ENCODE peak calls at places on chromosomes 7 and 10, in six cellular contexts. W is RWPE2; R is A549; X is HFF-Myc; F is right lobe of liver; C is CD4-positive, CD25-positive, alpha-beta regulatory T cell. I is an unnamed sample.

GRCh38 chr10:119319161-119319919 is 112.0 kb downstream of the GRK5 start:
- DNase-seq in C (no peak), X (no peak), W (no peak), R (peak), F (no peak), I (no peak)

GRCh38 chr10:105188737-105189463 is 547.8 kb downstream of the SORCS3 start:
- DNase-seq in F (no peak), C (no peak), R (peak), X (no peak), W (peak), I (peak)

GRCh38 chr7:107387573-107388219 is 82.2 kb upstream of the GPR22 start:
- DNase-seq in C (no peak), X (peak), R (no peak), W (no peak), F (no peak), I (peak)

GRCh38 chr7:127135871-127136485 is 116.8 kb downstream of the GRM8 start:
- DNase-seq in F (no peak), X (no peak), R (no peak), C (no peak), W (no peak), I (no peak)

GRCh38 chr10:1373287-1373686 is 317.1 kb downstream of the WDR37 start:
- DNase-seq in W (no peak), F (no peak), X (no peak), C (no peak), R (no peak), I (no peak)

GRCh38 chr7:149642579-149642978 is 130.8 kb downstream of the ZNF467 start:
- DNase-seq in R (no peak), X (no peak), W (no peak), C (no peak), F (no peak), I (no peak)

GRCh38 chr7:50641442-50642405 is 76.5 kb upstream of the DDC start:
- DNase-seq in C (no peak), W (no peak), X (no peak), R (no peak), F (no peak), I (no peak)

GRCh38 chr10:51074238-51075028 is at the start of gene PRKG1:
- DNase-seq in C (no peak), R (peak), W (peak), X (peak), F (peak), I (peak)

GRCh38 chr7:79786187-79786586 is 332.7 kb upstream of the MAGI2 start:
- DNase-seq in X (no peak), W (no peak), C (no peak), F (no peak), R (no peak), I (no peak)

GRCh38 chr10:15743443-15743842 is 23.7 kb upstream of the ITGA8 start:
- DNase-seq in X (no peak), C (no peak), F (no peak), W (no peak), R (no peak), I (no peak)

GRCh38 chr7:97013025-97013424 is 7.7 kb downstream of the DLX6 start:
- DNase-seq in W (no peak), F (no peak), R (no peak), X (no peak), C (no peak), I (no peak)

GRCh38 chr7:97011536-97012292 is 6.4 kb downstream of the DLX6 start:
- DNase-seq in X (no peak), F (no peak), W (no peak), C (no peak), R (no peak), I (no peak)

GRCh38 chr7:97013555-97013954 is 8.2 kb downstream of the DLX6 start:
- DNase-seq in C (no peak), R (no peak), W (no peak), F (no peak), X (no peak), I (no peak)

GRCh38 chr7:97011104-97011503 is 5.8 kb downstream of the DLX6 start:
- DNase-seq in C (no peak), W (no peak), F (no peak), X (no peak), R (no peak), I (no peak)

DNA sequence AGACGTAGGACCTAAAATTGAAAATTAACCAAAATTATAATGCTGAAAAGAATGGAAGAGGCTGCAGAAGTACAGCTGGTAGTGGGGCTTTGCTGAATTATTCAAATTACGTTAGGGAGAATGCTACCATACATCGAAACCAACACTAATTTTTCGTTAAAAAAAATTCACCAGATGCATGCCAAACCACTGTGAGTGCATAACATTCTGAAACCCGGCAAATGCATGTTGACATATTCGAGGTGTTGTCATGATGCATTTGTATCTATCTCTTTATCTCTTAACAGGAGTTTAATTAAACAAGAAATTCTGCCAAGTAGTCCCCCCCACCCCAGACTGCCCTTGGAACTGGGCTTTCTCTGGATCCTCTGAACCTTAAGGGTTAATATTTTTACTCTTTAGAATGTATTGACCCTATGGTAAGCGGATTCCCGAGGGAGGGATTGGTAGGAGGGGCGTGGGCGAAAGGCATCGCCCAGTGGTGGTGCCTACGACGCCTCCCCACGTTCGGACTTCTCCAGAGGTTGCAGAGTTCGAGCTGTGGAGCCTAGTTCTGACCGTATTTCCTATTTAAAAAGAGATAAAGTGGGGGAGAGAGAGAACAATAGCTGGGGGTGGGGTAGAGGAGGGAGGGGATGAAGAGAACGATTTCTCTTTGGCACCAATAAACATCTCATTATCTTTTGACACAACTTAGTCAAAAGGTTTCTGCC is 7.1 kb downstream of the DLX6 start:
- DNase-seq in X (no peak), F (no peak), W (no peak), R (no peak), C (no peak), I (no peak)
- H3K4me3 ChIP-seq in X (no peak), F (no peak), W (no peak), R (no peak), C (no peak), I (no peak)

GRCh38 chr7:135207739-135208416 is 3.4 kb downstream of the WDR91 start:
- DNase-seq in F (no peak), X (no peak), C (no peak), W (no peak), R (no peak), I (no peak)
- H3K4me3 ChIP-seq in F (no peak), X (no peak), C (no peak), W (no peak), R (no peak), I (no peak)

DNA sequence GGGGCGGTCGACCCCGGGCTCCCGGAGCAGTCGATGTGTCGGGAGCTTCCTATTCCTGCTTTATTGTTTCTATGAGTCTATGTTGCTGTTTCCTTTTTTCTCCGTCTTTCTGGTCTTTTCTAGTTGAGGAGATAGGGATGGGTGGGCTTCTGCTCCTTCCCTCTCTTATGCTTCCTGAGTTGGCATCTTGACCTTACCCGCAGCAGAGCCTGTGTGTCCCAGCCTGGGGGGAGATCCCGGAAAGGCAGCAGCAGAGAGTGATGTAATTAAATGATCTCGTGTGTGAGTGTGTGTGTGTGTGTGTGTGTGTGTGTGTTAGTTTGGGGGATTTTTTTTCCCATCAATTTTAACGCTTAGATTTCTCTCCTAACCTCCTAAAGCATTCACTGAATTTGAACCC is 501 bp upstream of the SORCS1 start:
- DNase-seq in F (no peak), C (no peak), W (no peak), R (no peak), X (no peak), I (no peak)
- H3K4me3 ChIP-seq in F (no peak), C (no peak), W (no peak), R (no peak), X (no peak), I (no peak)

DNA sequence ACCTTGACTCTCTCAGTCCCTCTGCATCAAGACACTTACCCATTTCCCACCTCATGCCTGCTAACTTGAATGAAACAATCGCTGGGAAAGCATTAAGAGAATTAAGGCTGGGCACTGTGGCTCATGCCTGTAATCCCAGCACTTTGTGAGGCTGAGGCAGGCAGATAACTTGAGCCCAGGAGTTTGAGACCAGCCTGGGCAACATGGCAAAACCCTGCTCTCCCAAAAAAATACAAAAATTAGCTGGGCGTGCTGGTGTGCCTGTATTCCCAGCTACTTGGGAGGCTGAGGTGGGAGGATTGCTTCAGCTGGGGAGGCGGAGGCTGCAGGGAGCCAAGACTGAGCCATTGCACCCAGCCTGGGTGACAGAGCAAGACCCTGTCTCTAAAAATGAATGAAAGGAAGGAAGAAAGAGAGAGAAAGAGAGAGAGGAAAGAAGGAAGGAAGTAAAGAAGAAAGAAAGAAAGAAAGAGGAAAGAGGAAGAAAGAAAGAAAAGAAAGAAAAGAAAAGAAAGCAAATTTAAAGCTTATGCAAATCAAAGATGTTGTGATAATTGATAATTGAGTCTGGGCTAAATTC is 646 bp downstream of the SERPINE1 start:
- DNase-seq in R (no peak), X (no peak), F (no peak), W (no peak), C (no peak), I (no peak)
- H3K4me3 ChIP-seq in R (peak), X (peak), F (peak), W (peak), C (no peak), I (peak)

GRCh38 chr10:89520711-89521110 is 14.7 kb downstream of the SLC16A12 start:
- DNase-seq in R (no peak), C (no peak), F (no peak), W (no peak), X (no peak), I (no peak)

GRCh38 chr10:89524279-89524678 is 11.1 kb downstream of the SLC16A12 start:
- DNase-seq in R (no peak), W (no peak), C (no peak), X (no peak), F (no peak), I (no peak)

GRCh38 chr10:89521368-89521767 is 14.0 kb downstream of the SLC16A12 start:
- DNase-seq in X (peak), F (no peak), W (no peak), R (no peak), C (no peak), I (no peak)

GRCh38 chr10:89523274-89523673 is 12.1 kb downstream of the SLC16A12 start:
- DNase-seq in F (no peak), C (no peak), W (no peak), R (no peak), X (no peak), I (no peak)

DNA sequence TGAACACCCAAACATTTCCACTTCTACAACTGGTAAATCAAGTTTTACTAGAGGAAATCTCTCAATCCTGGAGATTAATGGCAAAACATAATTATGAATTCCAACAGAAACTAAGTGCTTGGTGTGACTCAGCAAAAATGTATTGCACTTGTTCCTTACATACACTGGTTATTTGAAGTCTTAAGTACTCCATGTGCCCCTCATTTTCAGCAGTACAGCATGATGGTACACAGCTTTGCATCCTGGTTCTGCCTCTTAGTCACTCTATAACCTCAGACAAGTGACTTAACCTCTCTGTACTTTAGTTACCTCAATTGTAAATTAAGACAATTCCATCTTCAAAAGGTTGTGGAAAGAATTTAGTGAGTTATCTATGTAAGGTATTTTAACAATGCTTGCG is 12.9 kb downstream of the SLC16A12 start:
- DNase-seq in F (no peak), C (no peak), X (no peak), W (no peak), R (no peak), I (no peak)
- H3K4me3 ChIP-seq in F (no peak), C (no peak), X (no peak), W (no peak), R (no peak), I (no peak)

DNA sequence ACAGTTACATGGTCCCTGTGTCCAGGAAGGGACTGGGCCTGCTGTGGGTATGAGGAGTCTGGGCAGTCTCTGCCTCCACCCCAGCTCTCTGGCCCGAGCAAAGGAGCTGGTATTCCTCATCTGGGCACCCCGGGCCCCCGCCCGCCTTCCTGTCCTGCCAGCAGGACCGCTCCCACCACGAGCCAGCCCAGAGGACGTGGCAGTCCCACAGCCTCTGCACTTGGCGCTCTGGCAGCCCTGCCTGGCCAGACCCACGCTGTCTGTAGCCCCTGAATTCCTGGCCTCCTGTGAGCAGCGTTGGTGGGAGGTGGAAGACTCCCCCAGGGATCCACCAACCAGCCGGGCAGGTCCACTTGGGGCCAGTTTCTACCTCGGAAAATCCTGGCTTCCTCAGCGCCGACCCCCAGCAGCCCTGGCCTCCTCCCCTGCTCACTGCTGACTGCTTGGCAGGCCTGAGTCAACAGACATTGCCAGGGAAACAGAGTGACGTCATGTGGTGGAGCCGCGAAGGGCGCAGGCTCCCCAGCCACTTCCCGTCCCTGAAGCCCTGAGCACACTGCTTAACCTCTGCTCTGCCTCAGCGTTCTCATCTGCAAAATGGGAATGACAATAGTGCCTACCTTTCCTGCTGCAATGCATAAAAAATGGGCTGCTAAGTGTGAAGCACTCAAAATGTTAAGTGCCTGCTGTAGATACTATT is 21.6 kb upstream of the LIMK1 start:
- DNase-seq in W (no peak), R (peak), F (peak), C (peak), X (peak), I (peak)
- H3K4me3 ChIP-seq in W (no peak), R (peak), F (peak), C (no peak), X (no peak), I (peak)

I was measured in AG09309.